ENCODE peak calls at places on chromosomes 7 and 10, in six cellular contexts. X is small intestine; W is naive thymus-derived CD4-positive, alpha-beta T cell; C is heart right ventricle; U is HAP-1; H is uterus. L is an unnamed sample. For H3K4me1 and H3K9me3, the result is how much of the 10 kb centered on the place peaks cover.

GRCh38 chr7:94877731-94878670 is 29.4 kb upstream of the PPP1R9A start:
- DNase-seq in X (peak), W (no peak), C (no peak), U (no peak), H (no peak), L (no peak)

GRCh38 chr7:40057292-40057691 is 77.1 kb downstream of the MPLKIP start:
- DNase-seq in X (peak), W (no peak), C (no peak), U (no peak), H (no peak), L (no peak)

GRCh38 chr10:25615926-25616325 is 318.1 kb upstream of the MYO3A start:
- DNase-seq in X (no peak), W (no peak), C (no peak), U (no peak), H (no peak), L (no peak)

GRCh38 chr7:107949443-107949935 is 53.5 kb downstream of the LAMB1 start:
- DNase-seq in X (no peak), W (no peak), C (no peak), U (no peak), H (no peak), L (no peak)

GRCh38 chr10:63544418-63544817 is 23.2 kb downstream of the REEP3 start:
- DNase-seq in X (no peak), W (no peak), C (no peak), U (no peak), H (no peak), L (no peak)

GRCh38 chr7:83947260-83947659 is 247.3 kb downstream of the SEMA3A start:
- DNase-seq in X (peak), W (no peak), C (no peak), U (peak), H (no peak), L (peak)

GRCh38 chr7:36961097-36961496 is 236.8 kb upstream of the AOAH start:
- DNase-seq in X (no peak), W (peak), C (no peak), U (no peak), H (no peak), L (no peak)

GRCh38 chr7:92794386-92794785 is 42.0 kb downstream of the CDK6 start:
- DNase-seq in X (no peak), W (no peak), C (no peak), U (no peak), H (no peak), L (no peak)

GRCh38 chr10:14382022-14382421 is 51.3 kb upstream of the FRMD4A start:
- DNase-seq in X (no peak), W (peak), C (no peak), U (no peak), H (no peak), L (no peak)

GRCh38 chr10:120614685-120615084 is 157.7 kb downstream of the PLPP4 start:
- DNase-seq in X (no peak), W (no peak), C (no peak), U (no peak), H (no peak), L (no peak)

GRCh38 chr10:35347088-35347487 is 10.8 kb downstream of the CCNY start:
- DNase-seq in X (no peak), W (no peak), C (no peak), U (no peak), H (no peak), L (no peak)

GRCh38 chr7:142866361-142867096 is 11.7 kb downstream of the EPHB6 start:
- DNase-seq in X (peak), W (peak), C (peak), U (peak), H (peak), L (no peak)

GRCh38 chr7:151687523-151688235 is 168.0 kb upstream of the RHEB start:
- DNase-seq in X (peak), W (no peak), C (peak), U (no peak), H (peak), L (peak)

GRCh38 chr7:95583834-95584621 is 12.3 kb downstream of the PDK4 start:
- DNase-seq in X (no peak), W (no peak), C (no peak), U (no peak), H (no peak), L (no peak)

GRCh38 chr10:71963351-71963755 is 842 bp upstream of the CHST3 start:
- DNase-seq in X (no peak), W (no peak), C (peak), U (no peak), H (peak), L (no peak)

GRCh38 chr10:4771554-4772201 is 54.3 kb upstream of the AKR1E2 start:
- DNase-seq in X (no peak), W (no peak), C (no peak), U (no peak), H (no peak), L (no peak)

GRCh38 chr7:42445691-42446090 is 208.7 kb upstream of the GLI3 start:
- DNase-seq in X (no peak), W (no peak), C (no peak), U (no peak), H (no peak), L (no peak)

GRCh38 chr10:110432084-110432483 is 65.6 kb upstream of the DUSP5 start:
- DNase-seq in X (no peak), W (no peak), C (no peak), U (no peak), H (no peak), L (no peak)

GRCh38 chr10:60441515-60441914 is 51.8 kb upstream of the ANK3 start:
- DNase-seq in X (no peak), W (no peak), C (no peak), U (peak), H (no peak), L (no peak)

GRCh38 chr10:79246606-79247275 is 100.5 kb upstream of the PPIF start:
- DNase-seq in X (no peak), W (no peak), C (peak), U (no peak), H (peak), L (no peak)
- H3K4me1 ChIP-seq in X (under half), W (under half), C (half or more), U (under half), H (under half), L (under half)

GRCh38 chr10:26801831-26802230 is 58.9 kb downstream of the ABI1 start:
- DNase-seq in X (no peak), W (no peak), C (no peak), U (no peak), H (no peak), L (no peak)
- H3K9me3 ChIP-seq in X (under half), W (under half), C (under half), U (under half), H (under half), L (under half)

DNA sequence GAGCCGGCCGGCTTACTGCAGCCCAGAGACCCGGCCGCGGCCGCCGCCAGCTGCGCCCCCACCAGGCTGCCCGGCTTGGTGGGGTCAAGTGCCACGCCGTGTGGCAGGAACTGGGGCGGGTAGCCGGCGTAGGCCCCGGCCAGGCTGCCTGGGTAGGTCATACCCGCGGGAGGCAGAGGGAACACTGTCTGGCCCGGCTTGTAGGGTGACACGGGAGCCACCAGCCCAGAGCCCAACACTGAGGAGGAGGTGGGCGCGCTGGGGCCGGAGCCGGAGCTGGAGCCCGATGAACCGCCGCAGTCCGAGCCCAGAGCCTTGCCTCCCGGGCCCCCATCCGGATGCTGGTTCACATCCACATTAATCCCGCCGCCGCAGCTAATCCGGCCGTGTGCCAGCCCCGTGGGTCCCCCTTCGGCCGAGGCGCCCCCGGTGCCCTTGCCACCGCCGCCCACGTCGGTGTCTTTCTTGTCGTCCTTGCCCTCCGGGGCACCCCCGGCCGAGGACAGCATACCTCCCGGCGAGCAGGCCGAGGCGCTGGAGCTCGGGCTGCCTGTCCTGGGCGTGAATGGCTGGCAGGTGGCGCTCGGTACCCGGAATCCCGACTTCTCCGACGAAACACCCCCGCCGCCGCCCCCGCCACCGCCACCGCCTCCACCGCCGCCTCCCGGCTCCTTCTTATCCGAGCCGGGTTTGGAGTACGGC is 2.0 kb downstream of the ZNF503 start:
- DNase-seq in X (peak), W (no peak), C (peak), U (peak), H (peak), L (no peak)
- H3K4me1 ChIP-seq in X (under half), W (under half), C (half or more), U (under half), H (under half), L (under half)

GRCh38 chr7:15417341-15417988 is 144.3 kb downstream of the AGMO start:
- DNase-seq in X (no peak), W (no peak), C (no peak), U (no peak), H (no peak), L (no peak)
- H3K9me3 ChIP-seq in X (under half), W (under half), C (under half), U (under half), H (under half), L (under half)

GRCh38 chr10:97683556-97684357 is 3.3 kb downstream of the AVPI1 start:
- DNase-seq in X (peak), W (no peak), C (no peak), U (no peak), H (no peak), L (no peak)
- H3K4me1 ChIP-seq in X (under half), W (under half), C (half or more), U (under half), H (under half), L (under half)

L was measured in iPS DF 6.9.